ENCODE peak calls at places on chromosomes 2 and 18, in seven cellular contexts. U, M, N, A, V, R and S are unnamed samples. For H3K4me1 and H4K20me1, the result is how much of the 10 kb centered on the place peaks cover.

GRCh38 chr2:182915369-182916326 is 49.2 kb upstream of the FRZB start:
- DNase-seq in U (peak), A (no peak), N (peak), V (no peak), M (peak), R (peak), S (peak)

GRCh38 chr18:2641638-2642037 is 13.9 kb upstream of the SMCHD1 start:
- DNase-seq in V (no peak), N (no peak), M (peak), U (no peak), R (no peak), A (no peak), S (no peak)

GRCh38 chr2:26298286-26298637 is 47.7 kb upstream of the SELENOI start:
- DNase-seq in V (no peak), U (no peak), M (no peak), R (no peak), A (peak), N (no peak), S (no peak)

GRCh38 chr2:208280933-208281332 is 14.9 kb downstream of the PIKFYVE start:
- DNase-seq in V (no peak), N (no peak), M (peak), U (peak), A (no peak), R (no peak), S (peak)

GRCh38 chr2:108267117-108267516 is 21.6 kb upstream of the SULT1C2 start:
- DNase-seq in R (no peak), N (no peak), V (no peak), M (peak), U (peak), A (no peak), S (no peak)

GRCh38 chr2:230575640-230576324 is 136.9 kb upstream of the CAB39 start:
- DNase-seq in R (peak), A (no peak), M (no peak), U (no peak), V (peak), N (no peak), S (no peak)

GRCh38 chr18:73060666-73061270 is 193.0 kb upstream of the NETO1 start:
- DNase-seq in V (no peak), R (no peak), N (no peak), A (no peak), U (peak), M (peak), S (peak)

GRCh38 chr2:120177011-120177621 is 46.1 kb downstream of the TMEM185B start:
- DNase-seq in R (no peak), V (no peak), A (peak), U (no peak), M (no peak), N (no peak), S (peak)

GRCh38 chr2:209495855-209496585 is 72.2 kb downstream of the MAP2 start:
- DNase-seq in M (peak), U (peak), A (no peak), N (peak), V (peak), R (peak), S (peak)

GRCh38 chr2:229905601-229906000 is 16.2 kb downstream of the TRIP12 start:
- DNase-seq in R (no peak), V (no peak), A (no peak), N (no peak), M (no peak), U (no peak), S (no peak)

GRCh38 chr2:69459936-69460335 is 22.7 kb upstream of the NFU1 start:
- DNase-seq in R (no peak), V (no peak), A (no peak), U (no peak), N (no peak), M (no peak), S (no peak)

GRCh38 chr18:7749510-7749981 is 182.4 kb downstream of the PTPRM start:
- DNase-seq in N (no peak), R (no peak), A (no peak), V (no peak), M (no peak), U (peak), S (no peak)

GRCh38 chr2:176129013-176129796 is at the start of gene HOXD8:
- DNase-seq in U (peak), V (peak), M (peak), A (peak), R (peak), N (peak), S (no peak)

GRCh38 chr18:7921938-7922587 is 354.9 kb downstream of the PTPRM start:
- DNase-seq in M (peak), A (no peak), V (peak), N (peak), R (peak), U (peak), S (peak)

GRCh38 chr2:98810588-98810928 is 79.6 kb upstream of the MGAT4A start:
- DNase-seq in V (no peak), A (no peak), U (no peak), N (no peak), R (no peak), M (no peak), S (no peak)

GRCh38 chr18:21739604-21740473 is 753 bp upstream of the MIB1 start:
- DNase-seq in R (no peak), V (no peak), N (no peak), A (peak), M (no peak), U (no peak), S (no peak)

GRCh38 chr2:240095556-240096523 is 40.3 kb downstream of the COPS9 start:
- DNase-seq in V (no peak), M (peak), U (no peak), N (no peak), R (no peak), A (peak), S (no peak)

DNA sequence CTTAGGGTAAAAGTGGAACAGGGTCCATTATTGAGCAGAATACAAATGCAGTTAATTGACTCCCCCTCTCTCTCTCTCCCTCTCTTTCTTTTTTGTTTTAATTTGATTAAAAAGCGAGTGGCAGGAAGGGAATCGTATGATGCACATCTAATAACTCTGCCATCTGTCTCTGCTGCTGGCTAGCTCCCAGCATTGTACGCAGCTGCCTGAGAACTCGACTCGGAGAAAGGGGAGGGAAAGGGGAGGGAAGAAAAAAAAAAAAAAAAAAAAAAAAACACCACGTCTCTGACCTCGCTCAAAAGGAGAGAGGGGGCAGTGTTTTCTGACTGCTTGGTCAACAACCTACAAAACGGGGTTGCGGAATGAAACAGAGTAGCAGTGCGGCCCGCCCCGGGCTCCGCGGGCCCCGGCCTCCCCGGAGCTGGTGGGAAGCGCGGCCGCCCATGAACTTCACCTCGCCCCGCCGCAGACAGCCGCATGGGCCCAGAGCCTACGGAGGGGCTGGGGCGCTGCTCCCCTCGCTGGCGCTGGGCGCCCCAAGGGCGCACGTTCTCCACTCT is 265.7 kb downstream of the TCF4 start:
- DNase-seq in R (no peak), M (peak), V (no peak), N (peak), A (peak), U (peak), S (peak)
- H3K4me1 ChIP-seq in R (under half), M (under half), V (under half), N (under half), A (under half), U (under half), S (under half)

DNA sequence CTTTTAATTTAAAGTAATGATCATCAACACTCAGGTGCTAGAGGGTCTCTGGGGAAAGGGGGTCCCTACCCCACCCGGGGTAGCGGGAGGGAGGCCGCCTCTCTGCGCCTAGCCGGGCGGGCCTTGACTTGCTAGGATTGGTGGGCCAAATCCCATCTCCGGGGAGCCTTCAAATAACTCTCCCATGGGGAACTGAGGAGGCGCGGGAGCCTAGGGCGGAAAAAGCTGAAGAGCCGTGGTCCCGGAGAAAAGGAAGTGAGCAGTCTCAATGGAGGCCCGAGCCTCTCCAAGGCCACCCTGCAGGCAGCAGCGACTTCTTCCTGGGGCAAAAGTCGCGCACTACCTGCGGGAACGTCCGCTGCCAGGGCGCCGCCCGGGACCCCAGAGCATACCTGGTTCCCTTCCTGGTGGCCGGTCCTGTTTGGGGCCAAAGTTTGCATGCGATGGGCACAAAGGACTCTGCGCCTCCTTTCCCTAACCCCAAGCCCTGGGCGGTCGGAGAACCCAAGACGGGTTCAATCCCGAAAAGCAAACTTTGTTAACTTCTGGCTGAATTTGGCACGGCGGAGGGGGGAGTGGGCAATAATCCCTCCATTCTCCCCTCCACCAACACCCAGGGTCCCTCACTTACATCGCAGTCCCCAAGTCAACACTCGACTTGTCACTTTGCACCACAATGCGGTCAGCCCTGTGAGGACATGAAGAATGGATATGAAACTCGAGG is 13.6 kb downstream of the EN1 start:
- DNase-seq in V (no peak), N (no peak), M (no peak), U (no peak), R (no peak), A (peak), S (no peak)
- TF ChIP-seq EZH2 in V (no peak), N (no peak), M (no peak), U (no peak), R (no peak), A (peak), S (peak)

GRCh38 chr18:28127763-28128737 is 48.9 kb downstream of the CDH2 start:
- DNase-seq in A (no peak), V (no peak), M (peak), R (no peak), N (peak), U (peak), S (no peak)
- H4K20me1 ChIP-seq in A (half or more), V (under half), M (under half), R (under half), N (under half), U (under half), S (under half)

GRCh38 chr2:219214141-219214540 is 4.6 kb downstream of the ABCB6 start:
- DNase-seq in R (no peak), A (no peak), N (no peak), U (no peak), V (no peak), M (no peak), S (no peak)
- H3K4me1 ChIP-seq in R (under half), A (under half), N (under half), U (under half), V (under half), M (under half), S (under half)

DNA sequence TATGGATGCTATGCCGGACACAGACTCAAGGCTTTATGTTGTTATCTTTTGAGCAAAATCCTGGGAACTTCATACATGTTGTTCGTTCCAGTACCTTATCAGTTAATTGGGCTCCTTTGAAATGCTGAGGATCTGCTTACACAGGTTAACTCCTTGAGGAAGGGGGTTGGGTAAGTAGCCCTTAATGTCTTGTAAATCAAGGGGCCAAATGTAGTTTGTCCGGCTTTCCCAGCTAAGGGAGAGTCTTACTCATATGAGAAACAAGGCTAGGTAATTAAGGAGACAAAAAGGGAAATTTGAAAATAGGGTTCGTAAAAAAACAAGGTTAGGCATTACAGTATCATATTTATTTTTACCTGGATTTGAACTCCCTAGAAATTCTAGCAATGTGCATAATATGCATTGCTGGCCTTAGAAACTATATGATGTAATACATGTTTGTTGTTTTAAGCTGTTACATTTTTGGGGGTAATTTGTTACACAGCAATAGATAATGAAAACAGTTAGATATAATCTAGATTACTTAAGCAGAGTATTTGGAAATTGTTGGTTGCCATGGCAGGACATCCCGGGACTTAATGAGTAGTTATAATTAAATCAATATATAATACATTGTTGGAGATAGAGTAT is 30.9 kb upstream of the RNF149 start:
- DNase-seq in R (no peak), N (no peak), A (no peak), M (no peak), V (no peak), U (no peak), S (no peak)
- TF ChIP-seq EZH2 in R (no peak), N (no peak), A (no peak), M (no peak), V (no peak), U (no peak), S (no peak)

GRCh38 chr2:233439191-233439590 is 84.9 kb downstream of the DGKD start:
- DNase-seq in U (peak), N (no peak), A (no peak), R (no peak), V (no peak), M (no peak), S (no peak)
- H4K20me1 ChIP-seq in U (under half), N (under half), A (under half), R (under half), V (under half), M (under half), S (under half)